ENCODE peak calls at places on chromosomes 6 and 20, in six cellular contexts. L is SJSA1, K is aorta, A is IMR-90, U is uterus, J is astrocyte. V is an unnamed sample.

GRCh38 chr6:20575125-20575524 is 40.9 kb downstream of the CDKAL1 start:
- DNase-seq in L (no peak), K (no peak), A (no peak), U (no peak), J (no peak), V (no peak)

GRCh38 chr6:43717822-43718221 is 30.2 kb upstream of the MRPS18A start:
- DNase-seq in L (no peak), K (peak), A (no peak), U (peak), J (no peak), V (peak)

GRCh38 chr20:41174782-41175181 is 37.4 kb downstream of the PLCG1 start:
- DNase-seq in L (peak), K (no peak), A (peak), U (peak), J (no peak), V (peak)

GRCh38 chr6:83124553-83124952 is 57.1 kb downstream of the DOP1A start:
- DNase-seq in L (no peak), K (no peak), A (no peak), U (no peak), J (no peak), V (no peak)

GRCh38 chr6:149026530-149026942 is 279.7 kb downstream of the UST start:
- DNase-seq in L (peak), K (no peak), A (peak), U (no peak), J (peak), V (no peak)

GRCh38 chr6:70884074-70884983 is 72.5 kb downstream of the B3GAT2 start:
- DNase-seq in L (peak), K (no peak), A (peak), U (peak), J (no peak), V (no peak)

GRCh38 chr6:18126116-18126515 is 3.6 kb upstream of the NHLRC1 start:
- DNase-seq in L (no peak), K (no peak), A (no peak), U (no peak), J (no peak), V (no peak)

GRCh38 chr20:52048365-52048764 is 143.2 kb downstream of the ZFP64 start:
- DNase-seq in L (no peak), K (no peak), A (no peak), U (no peak), J (no peak), V (no peak)

GRCh38 chr6:80962382-80962781 is 790.1 kb downstream of the TENT5A start:
- DNase-seq in L (no peak), K (no peak), A (no peak), U (no peak), J (no peak), V (no peak)

GRCh38 chr6:110537208-110538123 is 61.1 kb upstream of the SLC22A16 start:
- DNase-seq in L (no peak), K (no peak), A (peak), U (no peak), J (peak), V (no peak)

GRCh38 chr6:105177521-105177920 is 2.3 kb downstream of the POPDC3 start:
- DNase-seq in L (no peak), K (no peak), A (no peak), U (no peak), J (no peak), V (no peak)

GRCh38 chr6:73364549-73364948 is 2.1 kb downstream of the KHDC3L start:
- DNase-seq in L (no peak), K (no peak), A (no peak), U (no peak), J (no peak), V (no peak)

GRCh38 chr20:32626859-32627636 is 41.9 kb upstream of the NOL4L start:
- DNase-seq in L (no peak), K (no peak), A (no peak), U (no peak), J (no peak), V (no peak)

GRCh38 chr6:137157601-137158000 is 15.8 kb downstream of the IL22RA2 start:
- DNase-seq in L (no peak), K (no peak), A (no peak), U (no peak), J (no peak), V (no peak)

GRCh38 chr6:97312241-97312640 is 29.2 kb upstream of the MMS22L start:
- DNase-seq in L (no peak), K (no peak), A (no peak), U (no peak), J (peak), V (no peak)

GRCh38 chr6:4518506-4518905 is 257.7 kb upstream of the CDYL start:
- DNase-seq in L (no peak), K (no peak), A (peak), U (no peak), J (peak), V (no peak)

GRCh38 chr6:131828080-131828479 is 20.3 kb downstream of the ENPP1 start:
- DNase-seq in L (no peak), K (no peak), A (peak), U (peak), J (no peak), V (no peak)

GRCh38 chr6:69624944-69625343 is 171.9 kb downstream of the LMBRD1 start:
- DNase-seq in L (no peak), K (no peak), A (no peak), U (no peak), J (no peak), V (no peak)

GRCh38 chr20:37314617-37315292 is 25.3 kb downstream of the MANBAL start:
- DNase-seq in L (no peak), K (peak), A (peak), U (peak), J (no peak), V (no peak)

GRCh38 chr6:73521351-73522254 is 771 bp upstream of the EEF1A1 start:
- DNase-seq in L (no peak), K (peak), A (peak), U (peak), J (peak), V (no peak)

GRCh38 chr20:62307226-62308101 is 4.7 kb downstream of the ADRM1 start:
- DNase-seq in L (no peak), K (no peak), A (no peak), U (no peak), J (no peak), V (no peak)

GRCh38 chr6:129708496-129709216 is 1.3 kb downstream of the ARHGAP18 start:
- DNase-seq in L (no peak), K (no peak), A (no peak), U (no peak), J (no peak), V (no peak)

GRCh38 chr20:1307571-1307971 is 21.4 kb downstream of the SDCBP2 start:
- DNase-seq in L (no peak), K (no peak), A (no peak), U (no peak), J (no peak), V (no peak)

GRCh38 chr6:55276745-55277627 is 50.3 kb upstream of the GFRAL start:
- DNase-seq in L (no peak), K (no peak), A (peak), U (peak), J (peak), V (no peak)

GRCh38 chr6:47446974-47447373 is 30.6 kb upstream of the CD2AP start:
- DNase-seq in L (no peak), K (no peak), A (no peak), U (no peak), J (peak), V (no peak)

GRCh38 chr6:124962617-124963415 is 579 bp downstream of the RNF217 start:
- DNase-seq in L (peak), K (peak), A (peak), U (peak), J (peak), V (peak)

GRCh38 chr6:117491916-117492315 is 9.4 kb downstream of the DCBLD1 start:
- DNase-seq in L (no peak), K (no peak), A (peak), U (no peak), J (peak), V (no peak)

GRCh38 chr6:26064619-26065257 is 22.5 kb upstream of the HFE start:
- DNase-seq in L (no peak), K (no peak), A (peak), U (no peak), J (peak), V (no peak)

GRCh38 chr6:9138856-9139426 is 703.6 kb upstream of the SLC35B3 start:
- DNase-seq in L (no peak), K (no peak), A (peak), U (no peak), J (peak), V (no peak)

GRCh38 chr6:104684911-104685415 is 174.8 kb downstream of the HACE1 start:
- DNase-seq in L (no peak), K (no peak), A (no peak), U (no peak), J (no peak), V (no peak)

GRCh38 chr6:144179237-144179636 is 28.9 kb downstream of the STX11 start:
- DNase-seq in L (no peak), K (no peak), A (no peak), U (no peak), J (no peak), V (no peak)

GRCh38 chr20:26207237-26207966 is 510.7 kb upstream of the ZNF337 start:
- DNase-seq in L (no peak), K (no peak), A (no peak), U (no peak), J (no peak), V (no peak)

GRCh38 chr20:15759546-15760216 is 813.6 kb downstream of the KIF16B start:
- DNase-seq in L (no peak), K (no peak), A (no peak), U (no peak), J (no peak), V (no peak)

GRCh38 chr6:39302669-39303424 is 11.4 kb downstream of the KCNK17 start:
- DNase-seq in L (peak), K (peak), A (peak), U (peak), J (peak), V (no peak)

GRCh38 chr6:28542440-28543293 is 17.0 kb downstream of the GPX5 start:
- DNase-seq in L (peak), K (no peak), A (peak), U (peak), J (peak), V (no peak)

DNA sequence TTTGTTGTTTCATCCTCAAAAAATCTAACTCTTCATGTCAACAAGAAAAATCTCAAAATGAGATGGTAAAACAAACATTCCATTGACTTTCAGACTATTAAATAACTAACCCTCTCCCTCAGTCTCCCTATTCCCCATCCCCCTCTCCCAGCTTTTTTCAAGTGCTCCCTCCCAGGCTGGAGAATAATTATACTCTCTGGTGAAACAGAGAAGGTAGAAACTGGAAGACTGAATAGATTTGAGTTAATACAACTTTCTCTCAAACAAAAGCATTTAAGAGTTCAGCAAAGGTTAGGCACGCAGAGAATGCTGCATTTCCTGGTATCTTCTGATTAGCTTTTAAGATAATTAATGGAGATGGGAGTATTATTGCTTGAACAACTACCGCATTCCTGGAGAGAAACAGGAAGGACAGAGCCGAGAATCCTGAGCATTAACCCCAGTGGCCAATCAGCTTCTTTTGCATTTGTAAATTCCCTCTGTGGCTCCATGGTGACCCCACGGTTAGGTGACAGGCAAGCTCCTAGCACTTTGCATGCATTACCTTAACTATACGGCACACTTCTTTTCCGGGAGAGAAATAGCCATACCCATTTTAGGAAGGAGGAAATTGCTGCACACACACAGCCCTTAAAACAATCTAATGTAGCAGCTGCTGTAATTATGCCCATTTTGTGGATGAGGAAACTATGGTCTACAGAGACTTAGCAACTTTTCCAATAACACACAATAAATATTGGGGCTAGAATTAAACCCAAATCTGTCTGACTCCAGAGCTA is 170.1 kb downstream of the CD24 start:
- DNase-seq in L (no peak), K (no peak), A (no peak), U (no peak), J (no peak), V (no peak)
- H3K4me3 ChIP-seq in L (no peak), K (no peak), A (no peak), U (no peak), J (no peak), V (no peak)

GRCh38 chr20:4007383-4008025 is 7.9 kb downstream of the RNF24 start:
- DNase-seq in L (no peak), K (no peak), A (no peak), U (no peak), J (no peak), V (no peak)
- H3K27ac ChIP-seq in L (no peak), K (peak), A (no peak), U (peak), J (no peak), V (peak)

GRCh38 chr20:24106801-24107158 is 118.2 kb upstream of the GGTLC1 start:
- DNase-seq in L (no peak), K (no peak), A (no peak), U (no peak), J (no peak), V (no peak)

GRCh38 chr20:24111858-24112257 is 123.3 kb upstream of the GGTLC1 start:
- DNase-seq in L (no peak), K (no peak), A (no peak), U (no peak), J (no peak), V (no peak)

GRCh38 chr20:24109537-24109936 is 121.0 kb upstream of the GGTLC1 start:
- DNase-seq in L (no peak), K (no peak), A (no peak), U (no peak), J (no peak), V (no peak)

GRCh38 chr20:24106155-24106800 is 117.7 kb upstream of the GGTLC1 start:
- DNase-seq in L (no peak), K (no peak), A (no peak), U (no peak), J (no peak), V (no peak)

DNA sequence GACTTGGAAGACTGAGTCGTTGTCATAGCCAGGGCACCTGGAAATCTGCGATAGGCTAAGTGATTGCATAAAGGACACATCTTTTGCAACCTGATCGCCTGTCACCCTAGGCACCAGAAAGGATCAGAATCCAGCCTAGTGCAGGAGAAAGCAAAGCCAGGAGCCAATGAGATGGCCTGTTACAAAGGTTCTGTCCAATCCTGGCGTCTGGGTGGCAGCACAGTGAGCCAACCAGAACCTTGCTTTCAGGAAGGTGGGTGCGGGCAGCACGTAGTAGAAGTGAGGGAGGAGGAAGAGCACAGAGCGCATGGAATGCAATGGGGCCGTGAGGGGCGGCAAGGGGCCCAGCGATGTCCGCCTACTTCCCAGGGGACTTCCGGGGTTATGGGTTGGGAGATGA is 120.4 kb upstream of the GGTLC1 start:
- DNase-seq in L (peak), K (no peak), A (no peak), U (no peak), J (no peak), V (no peak)
- H3K4me3 ChIP-seq in L (no peak), K (no peak), A (no peak), U (no peak), J (no peak), V (no peak)

GRCh38 chr6:126824815-126825214 is 293.7 kb upstream of the RSPO3 start:
- DNase-seq in L (no peak), K (no peak), A (no peak), U (no peak), J (no peak), V (no peak)
- H3K27ac ChIP-seq in L (peak), K (no peak), A (no peak), U (no peak), J (no peak), V (no peak)